ENCODE peak calls at places on chromosome 7, in ten cellular contexts. One of them, this sample, is unnamed.

GRCh38 chr7:43114451-43114765 is 2.0 kb downstream of the HECW1 start:
- DNase-seq in AG04450: no peak
- DNase-seq in iris pigment epithelial cell: no peak
- DNase-seq in C1 segment of cervical spinal cord: no peak
- DNase-seq in left lung: no peak
- DNase-seq in germinal center: no peak
- DNase-seq in NCI-H2171: no peak
- DNase-seq in NCI-H748 treated with DMSO at 0.1 percent for 48 hours: no peak
- DNase-seq in DMS53: no peak
- DNase-seq in activated T-cell treated with anti-CD3 and anti-CD28 coated beads for 4 hours: no peak
- DNase-seq in this sample: no peak

GRCh38 chr7:101995121-101995520 is 177.7 kb downstream of the CUX1 start:
- DNase-seq in DMS53: no peak
- DNase-seq in germinal center: no peak
- DNase-seq in iris pigment epithelial cell: no peak
- DNase-seq in C1 segment of cervical spinal cord: no peak
- DNase-seq in left lung: no peak
- DNase-seq in activated T-cell treated with anti-CD3 and anti-CD28 coated beads for 4 hours: no peak
- DNase-seq in NCI-H748 treated with DMSO at 0.1 percent for 48 hours: no peak
- DNase-seq in AG04450: no peak
- DNase-seq in NCI-H2171: no peak
- DNase-seq in this sample: no peak

GRCh38 chr7:8251195-8251594 is 10.8 kb downstream of the ICA1 start:
- DNase-seq in NCI-H748 treated with DMSO at 0.1 percent for 48 hours: no peak
- DNase-seq in iris pigment epithelial cell: no peak
- DNase-seq in AG04450: no peak
- DNase-seq in NCI-H2171: no peak
- DNase-seq in DMS53: no peak
- DNase-seq in germinal center: no peak
- DNase-seq in left lung: no peak
- DNase-seq in activated T-cell treated with anti-CD3 and anti-CD28 coated beads for 4 hours: no peak
- DNase-seq in C1 segment of cervical spinal cord: no peak
- DNase-seq in this sample: no peak

GRCh38 chr7:123757095-123757494 is 8.3 kb upstream of the WASL start:
- DNase-seq in AG04450: no peak
- DNase-seq in DMS53: no peak
- DNase-seq in C1 segment of cervical spinal cord: no peak
- DNase-seq in NCI-H2171: no peak
- DNase-seq in left lung: no peak
- DNase-seq in activated T-cell treated with anti-CD3 and anti-CD28 coated beads for 4 hours: no peak
- DNase-seq in NCI-H748 treated with DMSO at 0.1 percent for 48 hours: no peak
- DNase-seq in germinal center: no peak
- DNase-seq in iris pigment epithelial cell: no peak
- DNase-seq in this sample: no peak

GRCh38 chr7:54860003-54860775 is 101.2 kb upstream of the SEC61G start:
- DNase-seq in NCI-H2171: no peak
- DNase-seq in C1 segment of cervical spinal cord: no peak
- DNase-seq in AG04450: no peak
- DNase-seq in activated T-cell treated with anti-CD3 and anti-CD28 coated beads for 4 hours: no peak
- DNase-seq in NCI-H748 treated with DMSO at 0.1 percent for 48 hours: no peak
- DNase-seq in germinal center: no peak
- DNase-seq in left lung: no peak
- DNase-seq in DMS53: peak
- DNase-seq in iris pigment epithelial cell: peak
- DNase-seq in this sample: no peak

GRCh38 chr7:77655836-77656455 is 40.3 kb upstream of the RSBN1L start:
- DNase-seq in NCI-H2171: no peak
- DNase-seq in AG04450: no peak
- DNase-seq in iris pigment epithelial cell: peak
- DNase-seq in left lung: no peak
- DNase-seq in C1 segment of cervical spinal cord: no peak
- DNase-seq in NCI-H748 treated with DMSO at 0.1 percent for 48 hours: no peak
- DNase-seq in DMS53: no peak
- DNase-seq in germinal center: no peak
- DNase-seq in activated T-cell treated with anti-CD3 and anti-CD28 coated beads for 4 hours: no peak
- DNase-seq in this sample: no peak

GRCh38 chr7:158771213-158771817 is 58.0 kb downstream of the ESYT2 start:
- DNase-seq in NCI-H748 treated with DMSO at 0.1 percent for 48 hours: no peak
- DNase-seq in AG04450: no peak
- DNase-seq in DMS53: no peak
- DNase-seq in left lung: no peak
- DNase-seq in NCI-H2171: no peak
- DNase-seq in iris pigment epithelial cell: no peak
- DNase-seq in activated T-cell treated with anti-CD3 and anti-CD28 coated beads for 4 hours: no peak
- DNase-seq in C1 segment of cervical spinal cord: no peak
- DNase-seq in germinal center: no peak
- DNase-seq in this sample: no peak

GRCh38 chr7:42338231-42339222 is 101.5 kb upstream of the GLI3 start:
- DNase-seq in NCI-H748 treated with DMSO at 0.1 percent for 48 hours: no peak
- DNase-seq in germinal center: no peak
- DNase-seq in C1 segment of cervical spinal cord: no peak
- DNase-seq in activated T-cell treated with anti-CD3 and anti-CD28 coated beads for 4 hours: no peak
- DNase-seq in AG04450: no peak
- DNase-seq in iris pigment epithelial cell: peak
- DNase-seq in DMS53: no peak
- DNase-seq in left lung: no peak
- DNase-seq in NCI-H2171: no peak
- DNase-seq in this sample: no peak

GRCh38 chr7:73851410-73852338 is 9.3 kb upstream of the TMEM270 start:
- DNase-seq in NCI-H2171: no peak
- DNase-seq in NCI-H748 treated with DMSO at 0.1 percent for 48 hours: no peak
- DNase-seq in AG04450: peak
- DNase-seq in left lung: no peak
- DNase-seq in DMS53: peak
- DNase-seq in iris pigment epithelial cell: peak
- DNase-seq in C1 segment of cervical spinal cord: no peak
- DNase-seq in germinal center: no peak
- DNase-seq in activated T-cell treated with anti-CD3 and anti-CD28 coated beads for 4 hours: no peak
- DNase-seq in this sample: no peak

GRCh38 chr7:127437772-127438330 is 45.3 kb upstream of the ZNF800 start:
- DNase-seq in NCI-H2171: no peak
- DNase-seq in DMS53: peak
- DNase-seq in AG04450: peak
- DNase-seq in left lung: no peak
- DNase-seq in iris pigment epithelial cell: peak
- DNase-seq in NCI-H748 treated with DMSO at 0.1 percent for 48 hours: no peak
- DNase-seq in activated T-cell treated with anti-CD3 and anti-CD28 coated beads for 4 hours: no peak
- DNase-seq in germinal center: no peak
- DNase-seq in C1 segment of cervical spinal cord: no peak
- DNase-seq in this sample: no peak

GRCh38 chr7:108384721-108385483 is 71.3 kb downstream of the NRCAM start:
- DNase-seq in iris pigment epithelial cell: no peak
- DNase-seq in germinal center: peak
- DNase-seq in NCI-H2171: no peak
- DNase-seq in NCI-H748 treated with DMSO at 0.1 percent for 48 hours: no peak
- DNase-seq in AG04450: no peak
- DNase-seq in DMS53: peak
- DNase-seq in C1 segment of cervical spinal cord: no peak
- DNase-seq in left lung: no peak
- DNase-seq in activated T-cell treated with anti-CD3 and anti-CD28 coated beads for 4 hours: no peak
- DNase-seq in this sample: no peak

GRCh38 chr7:212754-213153 is 20.4 kb downstream of the FAM20C start:
- DNase-seq in AG04450: no peak
- DNase-seq in left lung: no peak
- DNase-seq in germinal center: no peak
- DNase-seq in C1 segment of cervical spinal cord: no peak
- DNase-seq in NCI-H748 treated with DMSO at 0.1 percent for 48 hours: no peak
- DNase-seq in DMS53: no peak
- DNase-seq in iris pigment epithelial cell: no peak
- DNase-seq in NCI-H2171: no peak
- DNase-seq in activated T-cell treated with anti-CD3 and anti-CD28 coated beads for 4 hours: no peak
- DNase-seq in this sample: no peak

GRCh38 chr7:103504505-103505135 is 58.6 kb upstream of the SLC26A5 start:
- DNase-seq in activated T-cell treated with anti-CD3 and anti-CD28 coated beads for 4 hours: no peak
- DNase-seq in iris pigment epithelial cell: no peak
- DNase-seq in AG04450: no peak
- DNase-seq in C1 segment of cervical spinal cord: no peak
- DNase-seq in NCI-H2171: no peak
- DNase-seq in germinal center: no peak
- DNase-seq in NCI-H748 treated with DMSO at 0.1 percent for 48 hours: no peak
- DNase-seq in DMS53: peak
- DNase-seq in left lung: no peak
- DNase-seq in this sample: no peak

GRCh38 chr7:14332155-14332554 is 342.7 kb upstream of the ETV1 start:
- DNase-seq in left lung: no peak
- DNase-seq in iris pigment epithelial cell: peak
- DNase-seq in activated T-cell treated with anti-CD3 and anti-CD28 coated beads for 4 hours: no peak
- DNase-seq in NCI-H2171: no peak
- DNase-seq in germinal center: no peak
- DNase-seq in AG04450: no peak
- DNase-seq in C1 segment of cervical spinal cord: no peak
- DNase-seq in DMS53: no peak
- DNase-seq in NCI-H748 treated with DMSO at 0.1 percent for 48 hours: no peak
- DNase-seq in this sample: no peak

GRCh38 chr7:139523199-139523941 is at the start of gene CLEC2L:
- DNase-seq in iris pigment epithelial cell: no peak
- DNase-seq in C1 segment of cervical spinal cord: no peak
- DNase-seq in AG04450: no peak
- DNase-seq in NCI-H748 treated with DMSO at 0.1 percent for 48 hours: no peak
- DNase-seq in DMS53: peak
- DNase-seq in activated T-cell treated with anti-CD3 and anti-CD28 coated beads for 4 hours: no peak
- DNase-seq in NCI-H2171: peak
- DNase-seq in germinal center: no peak
- DNase-seq in left lung: no peak
- DNase-seq in this sample: no peak

GRCh38 chr7:154503962-154504550 is 451.9 kb downstream of the DPP6 start:
- DNase-seq in C1 segment of cervical spinal cord: no peak
- DNase-seq in activated T-cell treated with anti-CD3 and anti-CD28 coated beads for 4 hours: no peak
- DNase-seq in germinal center: peak
- DNase-seq in iris pigment epithelial cell: peak
- DNase-seq in NCI-H748 treated with DMSO at 0.1 percent for 48 hours: peak
- DNase-seq in left lung: no peak
- DNase-seq in DMS53: peak
- DNase-seq in AG04450: no peak
- DNase-seq in NCI-H2171: peak
- DNase-seq in this sample: no peak

GRCh38 chr7:24656608-24657007 is 83.4 kb downstream of the PALS2 start:
- DNase-seq in AG04450: no peak
- DNase-seq in NCI-H2171: no peak
- DNase-seq in NCI-H748 treated with DMSO at 0.1 percent for 48 hours: no peak
- DNase-seq in DMS53: no peak
- DNase-seq in germinal center: no peak
- DNase-seq in activated T-cell treated with anti-CD3 and anti-CD28 coated beads for 4 hours: no peak
- DNase-seq in left lung: no peak
- DNase-seq in C1 segment of cervical spinal cord: no peak
- DNase-seq in iris pigment epithelial cell: peak
- DNase-seq in this sample: no peak

GRCh38 chr7:148715027-148715426 is 16.3 kb downstream of the CUL1 start:
- DNase-seq in left lung: no peak
- DNase-seq in DMS53: no peak
- DNase-seq in germinal center: no peak
- DNase-seq in NCI-H2171: no peak
- DNase-seq in iris pigment epithelial cell: no peak
- DNase-seq in NCI-H748 treated with DMSO at 0.1 percent for 48 hours: no peak
- DNase-seq in activated T-cell treated with anti-CD3 and anti-CD28 coated beads for 4 hours: no peak
- DNase-seq in AG04450: no peak
- DNase-seq in C1 segment of cervical spinal cord: no peak
- DNase-seq in this sample: no peak

GRCh38 chr7:2814682-2815522 is 29.2 kb downstream of the GNA12 start:
- DNase-seq in iris pigment epithelial cell: no peak
- DNase-seq in left lung: no peak
- DNase-seq in germinal center: no peak
- DNase-seq in AG04450: no peak
- DNase-seq in NCI-H2171: no peak
- DNase-seq in DMS53: no peak
- DNase-seq in NCI-H748 treated with DMSO at 0.1 percent for 48 hours: no peak
- DNase-seq in C1 segment of cervical spinal cord: no peak
- DNase-seq in activated T-cell treated with anti-CD3 and anti-CD28 coated beads for 4 hours: no peak
- DNase-seq in this sample: no peak

GRCh38 chr7:39651262-39651661 is 27.9 kb downstream of the RALA start:
- DNase-seq in C1 segment of cervical spinal cord: no peak
- DNase-seq in AG04450: peak
- DNase-seq in germinal center: no peak
- DNase-seq in NCI-H2171: no peak
- DNase-seq in iris pigment epithelial cell: peak
- DNase-seq in NCI-H748 treated with DMSO at 0.1 percent for 48 hours: no peak
- DNase-seq in DMS53: no peak
- DNase-seq in activated T-cell treated with anti-CD3 and anti-CD28 coated beads for 4 hours: no peak
- DNase-seq in left lung: no peak
- DNase-seq in this sample: no peak

GRCh38 chr7:123749537-123749857 is 694 bp upstream of the WASL start:
- DNase-seq in activated T-cell treated with anti-CD3 and anti-CD28 coated beads for 4 hours: peak
- DNase-seq in C1 segment of cervical spinal cord: no peak
- DNase-seq in left lung: no peak
- DNase-seq in NCI-H2171: peak
- DNase-seq in DMS53: peak
- DNase-seq in germinal center: peak
- DNase-seq in AG04450: peak
- DNase-seq in iris pigment epithelial cell: peak
- DNase-seq in NCI-H748 treated with DMSO at 0.1 percent for 48 hours: peak
- DNase-seq in this sample: no peak

GRCh38 chr7:33432825-33433224 is 303.5 kb downstream of the BBS9 start:
- DNase-seq in left lung: no peak
- DNase-seq in NCI-H2171: no peak
- DNase-seq in activated T-cell treated with anti-CD3 and anti-CD28 coated beads for 4 hours: no peak
- DNase-seq in iris pigment epithelial cell: no peak
- DNase-seq in C1 segment of cervical spinal cord: no peak
- DNase-seq in germinal center: no peak
- DNase-seq in NCI-H748 treated with DMSO at 0.1 percent for 48 hours: no peak
- DNase-seq in AG04450: no peak
- DNase-seq in DMS53: no peak
- DNase-seq in this sample: no peak

GRCh38 chr7:69817096-69817495 is 218.8 kb downstream of the AUTS2 start:
- DNase-seq in DMS53: no peak
- DNase-seq in AG04450: no peak
- DNase-seq in iris pigment epithelial cell: peak
- DNase-seq in left lung: no peak
- DNase-seq in activated T-cell treated with anti-CD3 and anti-CD28 coated beads for 4 hours: no peak
- DNase-seq in NCI-H748 treated with DMSO at 0.1 percent for 48 hours: no peak
- DNase-seq in NCI-H2171: no peak
- DNase-seq in germinal center: no peak
- DNase-seq in C1 segment of cervical spinal cord: no peak
- DNase-seq in this sample: no peak

GRCh38 chr7:45191361-45191760 is 33.8 kb downstream of the RAMP3 start:
- DNase-seq in DMS53: no peak
- DNase-seq in activated T-cell treated with anti-CD3 and anti-CD28 coated beads for 4 hours: no peak
- DNase-seq in AG04450: no peak
- DNase-seq in NCI-H2171: no peak
- DNase-seq in germinal center: no peak
- DNase-seq in NCI-H748 treated with DMSO at 0.1 percent for 48 hours: no peak
- DNase-seq in C1 segment of cervical spinal cord: no peak
- DNase-seq in left lung: no peak
- DNase-seq in iris pigment epithelial cell: no peak
- DNase-seq in this sample: no peak

GRCh38 chr7:348480-348844 is 58.5 kb downstream of the FOXL3 start:
- DNase-seq in C1 segment of cervical spinal cord: no peak
- DNase-seq in AG04450: no peak
- DNase-seq in iris pigment epithelial cell: no peak
- DNase-seq in NCI-H2171: no peak
- DNase-seq in DMS53: no peak
- DNase-seq in germinal center: no peak
- DNase-seq in activated T-cell treated with anti-CD3 and anti-CD28 coated beads for 4 hours: no peak
- DNase-seq in left lung: no peak
- DNase-seq in NCI-H748 treated with DMSO at 0.1 percent for 48 hours: no peak
- DNase-seq in this sample: no peak

GRCh38 chr7:41232086-41232485 is 470.8 kb downstream of the INHBA start:
- DNase-seq in AG04450: no peak
- DNase-seq in left lung: no peak
- DNase-seq in activated T-cell treated with anti-CD3 and anti-CD28 coated beads for 4 hours: no peak
- DNase-seq in DMS53: no peak
- DNase-seq in iris pigment epithelial cell: peak
- DNase-seq in C1 segment of cervical spinal cord: no peak
- DNase-seq in NCI-H2171: no peak
- DNase-seq in germinal center: no peak
- DNase-seq in NCI-H748 treated with DMSO at 0.1 percent for 48 hours: no peak
- DNase-seq in this sample: no peak

GRCh38 chr7:48298779-48299178 is 127.5 kb downstream of the ABCA13 start:
- DNase-seq in NCI-H2171: no peak
- DNase-seq in iris pigment epithelial cell: peak
- DNase-seq in germinal center: no peak
- DNase-seq in AG04450: no peak
- DNase-seq in NCI-H748 treated with DMSO at 0.1 percent for 48 hours: no peak
- DNase-seq in left lung: no peak
- DNase-seq in activated T-cell treated with anti-CD3 and anti-CD28 coated beads for 4 hours: no peak
- DNase-seq in C1 segment of cervical spinal cord: no peak
- DNase-seq in DMS53: no peak
- DNase-seq in this sample: no peak

GRCh38 chr7:24722386-24723177 is 34.7 kb downstream of the GSDME start:
- DNase-seq in DMS53: peak
- DNase-seq in iris pigment epithelial cell: no peak
- DNase-seq in NCI-H2171: no peak
- DNase-seq in germinal center: no peak
- DNase-seq in C1 segment of cervical spinal cord: no peak
- DNase-seq in NCI-H748 treated with DMSO at 0.1 percent for 48 hours: no peak
- DNase-seq in left lung: no peak
- DNase-seq in activated T-cell treated with anti-CD3 and anti-CD28 coated beads for 4 hours: no peak
- DNase-seq in AG04450: no peak
- DNase-seq in this sample: no peak